ENCODE peak calls at places on chromosomes 7 and 10, in nine cellular contexts. N, G, X, R, D, L, A, M and Q are unnamed samples. For H3K4me1, the result is how much of the 10 kb centered on the place peaks cover.

GRCh38 chr10:50367732-50368131 is 116.4 kb upstream of the ASAH2 start:
- DNase-seq in N (no peak), G (peak), X (peak), R (no peak), D (peak), L (no peak), A (no peak), M (peak), Q (no peak)

GRCh38 chr7:136868496-136869005 is at the start of gene CHRM2:
- DNase-seq in N (no peak), G (peak), X (peak), R (no peak), D (peak), L (no peak), A (peak), M (peak), Q (no peak)

GRCh38 chr7:82760092-82760491 is 316.5 kb upstream of the CACNA2D1 start:
- DNase-seq in N (no peak), G (peak), X (no peak), R (no peak), D (no peak), L (no peak), A (no peak), M (no peak), Q (no peak)

GRCh38 chr7:25408861-25409260 is 180.6 kb upstream of the NPVF start:
- DNase-seq in N (no peak), G (no peak), X (no peak), R (no peak), D (no peak), L (no peak), A (no peak), M (no peak), Q (no peak)

GRCh38 chr7:157473051-157473569 is 136.3 kb downstream of the DNAJB6 start:
- DNase-seq in N (no peak), G (no peak), X (no peak), R (no peak), D (no peak), L (no peak), A (no peak), M (no peak), Q (no peak)

GRCh38 chr7:157010588-157011332 is at the start of gene MNX1:
- DNase-seq in N (peak), G (peak), X (no peak), R (peak), D (peak), L (no peak), A (peak), M (no peak), Q (peak)

GRCh38 chr10:4281207-4281825 is 496.3 kb upstream of the KLF6 start:
- DNase-seq in N (no peak), G (peak), X (peak), R (no peak), D (no peak), L (no peak), A (no peak), M (no peak), Q (no peak)

GRCh38 chr10:134743-135600 is at the start of gene ZMYND11:
- DNase-seq in N (peak), G (peak), X (peak), R (peak), D (peak), L (peak), A (peak), M (peak), Q (peak)

GRCh38 chr7:22110227-22110839 is 164.6 kb upstream of the CDCA7L start:
- DNase-seq in N (peak), G (peak), X (peak), R (peak), D (peak), L (no peak), A (no peak), M (peak), Q (no peak)

GRCh38 chr7:76333388-76334101 is 25.2 kb downstream of the YWHAG start:
- DNase-seq in N (peak), G (no peak), X (no peak), R (peak), D (no peak), L (peak), A (no peak), M (peak), Q (peak)

GRCh38 chr10:452512-453504 is 236.7 kb downstream of the DIP2C start:
- DNase-seq in N (no peak), G (peak), X (peak), R (no peak), D (no peak), L (no peak), A (peak), M (no peak), Q (no peak)

GRCh38 chr7:94620703-94621118 is 35.2 kb downstream of the SGCE start:
- DNase-seq in N (peak), G (peak), X (peak), R (peak), D (peak), L (peak), A (peak), M (peak), Q (peak)

GRCh38 chr10:70512149-70512611 is 33.6 kb downstream of the PALD1 start:
- DNase-seq in N (no peak), G (peak), X (peak), R (no peak), D (no peak), L (no peak), A (no peak), M (peak), Q (no peak)

GRCh38 chr10:70518695-70519094 is 40.1 kb downstream of the PALD1 start:
- DNase-seq in N (no peak), G (peak), X (peak), R (no peak), D (peak), L (no peak), A (no peak), M (no peak), Q (no peak)

GRCh38 chr10:70513848-70514309 is 35.3 kb downstream of the PALD1 start:
- DNase-seq in N (peak), G (no peak), X (no peak), R (no peak), D (no peak), L (no peak), A (no peak), M (no peak), Q (no peak)

GRCh38 chr10:70514591-70514990 is 36.0 kb downstream of the PALD1 start:
- DNase-seq in N (no peak), G (no peak), X (no peak), R (no peak), D (no peak), L (no peak), A (no peak), M (no peak), Q (no peak)

GRCh38 chr10:70515035-70515702 is 36.6 kb downstream of the PALD1 start:
- DNase-seq in N (no peak), G (no peak), X (no peak), R (no peak), D (no peak), L (no peak), A (no peak), M (no peak), Q (no peak)
- H3K4me1 ChIP-seq in N (under half), G (under half), X (under half), R (under half), D (under half), L (under half), A (under half), M (under half), Q (under half)

GRCh38 chr10:123007558-123008378 is 827 bp downstream of the IKZF5 start:
- DNase-seq in N (peak), G (peak), X (peak), R (peak), D (peak), L (peak), A (no peak), M (peak), Q (no peak)
- TF ChIP-seq CTCF in N (no peak), G (no peak), X (no peak), R (no peak), D (no peak), L (no peak), A (no peak), M (no peak), Q (no peak)

DNA sequence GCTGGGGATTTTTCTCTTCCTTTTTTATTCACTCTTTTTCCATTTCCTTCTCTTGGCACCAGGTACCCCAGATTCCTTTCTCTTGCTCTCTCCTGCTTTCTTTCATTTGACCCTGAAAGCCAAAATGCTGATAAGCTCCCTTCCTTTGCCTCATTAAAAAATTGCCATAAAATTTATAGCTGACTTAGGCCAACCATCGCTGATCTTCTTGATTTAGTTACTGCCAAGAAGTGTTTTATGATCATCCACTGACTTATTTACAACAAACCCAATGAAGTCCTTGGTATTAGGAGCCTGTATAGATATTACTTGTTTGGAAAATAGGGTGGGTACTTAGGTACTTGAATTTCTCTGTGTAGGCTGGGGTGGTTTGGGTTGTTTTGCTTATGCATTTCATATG is 173.2 kb upstream of the PHYHIPL start:
- DNase-seq in N (no peak), G (no peak), X (no peak), R (no peak), D (no peak), L (no peak), A (no peak), M (no peak), Q (no peak)
- H3K27ac ChIP-seq in N (peak), G (no peak), X (no peak), R (no peak), D (no peak), L (peak), A (peak), M (no peak), Q (no peak)

GRCh38 chr7:151085691-151086620 is at the start of gene AGAP3:
- DNase-seq in N (peak), G (peak), X (peak), R (peak), D (peak), L (peak), A (peak), M (peak), Q (peak)

GRCh38 chr7:151083824-151084160 is 499 bp upstream of the TMUB1 start:
- DNase-seq in N (no peak), G (no peak), X (no peak), R (no peak), D (no peak), L (no peak), A (no peak), M (no peak), Q (no peak)

GRCh38 chr7:151086802-151087246 is 549 bp downstream of the AGAP3 start:
- DNase-seq in N (no peak), G (no peak), X (no peak), R (no peak), D (no peak), L (no peak), A (no peak), M (peak), Q (no peak)

GRCh38 chr7:151083071-151083823 is at the start of gene TMUB1:
- DNase-seq in N (peak), G (peak), X (no peak), R (peak), D (peak), L (peak), A (peak), M (peak), Q (peak)

GRCh38 chr7:151085329-151085690 is 965 bp upstream of the AGAP3 start:
- DNase-seq in N (peak), G (no peak), X (no peak), R (no peak), D (no peak), L (no peak), A (no peak), M (peak), Q (no peak)
- H3K4me1 ChIP-seq in N (half or more), G (under half), X (half or more), R (half or more), D (under half), L (under half), A (under half), M (under half), Q (half or more)